ENCODE peak calls at places on chromosome 19, in eight cellular contexts. H is naive thymus-derived CD4-positive, alpha-beta T cell; V is EL; S is Kasumi-1; C is body of pancreas; G is T-helper 9 cell; L is astrocyte; X is Calu3. T is an unnamed sample.

GRCh38 chr19:41977916-41978315 is 16.1 kb downstream of the ATP1A3 start:
- DNase-seq in H (no peak), V (no peak), S (no peak), C (no peak), G (no peak), L (no peak), X (no peak), T (no peak)

GRCh38 chr19:6161271-6161850 is 25.9 kb downstream of the ACSBG2 start:
- DNase-seq in H (peak), V (peak), S (peak), C (peak), G (peak), L (no peak), X (peak), T (peak)

GRCh38 chr19:16200776-16201391 is 3.2 kb downstream of the AP1M1 start:
- DNase-seq in H (no peak), V (no peak), S (no peak), C (no peak), G (no peak), L (no peak), X (no peak), T (no peak)

GRCh38 chr19:32688315-32688714 is 3.3 kb upstream of the NUDT19 start:
- DNase-seq in H (no peak), V (no peak), S (no peak), C (no peak), G (no peak), L (no peak), X (no peak), T (no peak)

GRCh38 chr19:7977021-7977722 is 28.3 kb downstream of the ELAVL1 start:
- DNase-seq in H (no peak), V (no peak), S (no peak), C (no peak), G (no peak), L (no peak), X (no peak), T (no peak)

GRCh38 chr19:38062959-38063786 is 156.2 kb downstream of the SIPA1L3 start:
- DNase-seq in H (no peak), V (no peak), S (no peak), C (peak), G (no peak), L (peak), X (no peak), T (no peak)

GRCh38 chr19:49421039-49421877 is 2.0 kb downstream of the PTH2 start:
- DNase-seq in H (no peak), V (peak), S (no peak), C (peak), G (no peak), L (peak), X (no peak), T (peak)

GRCh38 chr19:47239610-47240296 is 8.8 kb upstream of the BBC3 start:
- DNase-seq in H (peak), V (peak), S (no peak), C (peak), G (peak), L (peak), X (peak), T (no peak)

GRCh38 chr19:52741951-52742485 is 7.2 kb upstream of the ZNF611 start:
- DNase-seq in H (no peak), V (no peak), S (no peak), C (no peak), G (no peak), L (no peak), X (no peak), T (no peak)

GRCh38 chr19:7705387-7706187 is 3.7 kb upstream of the FCER2 start:
- DNase-seq in H (peak), V (no peak), S (peak), C (no peak), G (peak), L (no peak), X (no peak), T (no peak)

GRCh38 chr19:53076984-53077383 is 26.2 kb downstream of the ZNF160 start:
- DNase-seq in H (no peak), V (peak), S (no peak), C (peak), G (no peak), L (peak), X (no peak), T (no peak)

GRCh38 chr19:35140207-35140897 is 1.7 kb downstream of the FXYD1 start:
- DNase-seq in H (no peak), V (no peak), S (no peak), C (no peak), G (no peak), L (no peak), X (no peak), T (no peak)

GRCh38 chr19:10691883-10692282 is 9.4 kb upstream of the QTRT1 start:
- DNase-seq in H (no peak), V (no peak), S (no peak), C (no peak), G (no peak), L (no peak), X (no peak), T (no peak)

GRCh38 chr19:11421607-11422098 is 2.5 kb upstream of the RGL3 start:
- DNase-seq in H (peak), V (peak), S (no peak), C (peak), G (no peak), L (no peak), X (peak), T (no peak)

GRCh38 chr19:658916-659839 is 3.8 kb downstream of the RNF126 start:
- DNase-seq in H (no peak), V (no peak), S (no peak), C (no peak), G (peak), L (peak), X (no peak), T (no peak)

GRCh38 chr19:17262557-17262956 is 2.0 kb downstream of the USHBP1 start:
- DNase-seq in H (no peak), V (no peak), S (no peak), C (no peak), G (no peak), L (no peak), X (no peak), T (no peak)

GRCh38 chr19:45244133-45244532 is 1.1 kb downstream of the EXOC3L2 start:
- DNase-seq in H (no peak), V (no peak), S (no peak), C (no peak), G (no peak), L (no peak), X (no peak), T (no peak)

GRCh38 chr19:19053508-19054314 is 10.1 kb upstream of the SLC25A42 start:
- DNase-seq in H (peak), V (peak), S (no peak), C (peak), G (peak), L (no peak), X (peak), T (peak)

GRCh38 chr19:50975766-50976165 is 6.4 kb upstream of the KLK6 start:
- DNase-seq in H (no peak), V (no peak), S (no peak), C (no peak), G (no peak), L (no peak), X (peak), T (peak)